ENCODE peak calls at places on chromosomes 6 and 20, in seven cellular contexts. I is fibroblast of mammary gland, Q is tibial nerve, A is HFF-Myc, K is choroid plexus epithelial cell, V is lower leg skin, G is HFFc6. N is an unnamed sample.
A peak's percentile ranks its signal among the peaks of the same experiment; 100 is the strongest.

GRCh38 chr6:136889271-136890193 is 32.6 kb upstream of the SLC35D3 start:
- DNase-seq in I (no peak), Q (no peak), V (no peak), K (no peak), G (no peak), A (no peak), N (no peak)

GRCh38 chr6:3838992-3839867 is 9.9 kb upstream of the FAM50B start:
- DNase-seq in G (peak; percentile 43), K (no peak), I (peak; percentile 87), V (no peak), Q (no peak), A (no peak), N (no peak)

GRCh38 chr20:36604952-36605308 is 649 bp upstream of the RAB5IF start:
- DNase-seq in G (no peak), Q (peak; percentile 18), K (peak; percentile 17), I (peak; percentile 19), V (peak; percentile 41), A (no peak), N (no peak)

GRCh38 chr6:11806561-11807317 is 28.1 kb upstream of the ADTRP start:
- DNase-seq in K (peak; percentile 36), Q (no peak), V (no peak), I (no peak), A (no peak), G (no peak), N (no peak)

GRCh38 chr20:33259371-33259770 is 23.6 kb downstream of the BPIFA1 start:
- DNase-seq in K (no peak), I (no peak), Q (no peak), A (no peak), V (no peak), G (no peak), N (no peak)

GRCh38 chr20:16548073-16548672 is 25.1 kb downstream of the KIF16B start:
- DNase-seq in Q (no peak), I (no peak), V (no peak), G (no peak), A (no peak), K (no peak), N (no peak)

GRCh38 chr6:152552616-152553209 is 84.4 kb downstream of the SYNE1 start:
- DNase-seq in A (peak; percentile 42), I (peak; percentile 77), V (peak; percentile 39), Q (peak; percentile 62), G (peak; percentile 40), K (peak; percentile 87), N (no peak)

GRCh38 chr6:151239603-151240035 is at the start of gene AKAP12:
- DNase-seq in V (peak; percentile 16), K (peak; percentile 64), A (no peak), Q (peak; percentile 51), I (peak; percentile 68), G (no peak), N (no peak)

GRCh38 chr6:160891690-160892089 is 99.9 kb upstream of the MAP3K4 start:
- DNase-seq in Q (peak; percentile 11), K (no peak), G (no peak), I (peak; percentile 50), A (no peak), V (no peak), N (no peak)

GRCh38 chr20:10217517-10218410 is 866 bp upstream of the SNAP25 start:
- DNase-seq in Q (no peak), V (no peak), I (peak; percentile 97), A (no peak), G (no peak), K (peak; percentile 98), N (no peak)

GRCh38 chr20:51749674-51750036 is 18.5 kb downstream of the ATP9A start:
- DNase-seq in Q (no peak), G (peak; percentile 65), I (peak; percentile 79), V (no peak), A (no peak), K (peak; percentile 44), N (no peak)

GRCh38 chr6:29447670-29448069 is 8.6 kb downstream of the OR10C1 start:
- DNase-seq in G (no peak), K (peak; percentile 0), Q (no peak), A (no peak), I (no peak), V (no peak), N (no peak)

GRCh38 chr6:24923885-24924401 is 11.8 kb downstream of the RIPOR2 start:
- DNase-seq in G (no peak), V (no peak), K (no peak), A (no peak), Q (no peak), I (no peak), N (no peak)

GRCh38 chr6:158972241-158973233 is 27.5 kb downstream of the RSPH3 start:
- DNase-seq in A (peak; percentile 24), K (peak; percentile 78), I (peak; percentile 66), Q (no peak), G (peak; percentile 44), V (no peak), N (no peak)

GRCh38 chr6:36109092-36109491 is 21.2 kb upstream of the MAPK13 start:
- DNase-seq in K (no peak), A (no peak), G (no peak), I (no peak), Q (no peak), V (no peak), N (no peak)

GRCh38 chr6:142945446-142946180 is 637 bp upstream of the HIVEP2 start:
- DNase-seq in A (no peak), Q (no peak), G (peak; percentile 52), K (no peak), I (peak; percentile 44), V (peak; percentile 55), N (peak; percentile 76)

GRCh38 chr20:17682103-17682888 is at the start of gene RRBP1:
- DNase-seq in Q (peak; percentile 93), K (peak; percentile 99), I (peak; percentile 95), V (peak; percentile 97), A (peak; percentile 83), G (peak; percentile 98), N (peak; percentile 100)

GRCh38 chr6:24583463-24584389 is 62.3 kb downstream of the KIAA0319 start:
- DNase-seq in Q (peak; percentile 83), A (peak; percentile 15), K (peak; percentile 72), V (peak; percentile 62), G (peak; percentile 35), I (peak; percentile 70), N (no peak)

GRCh38 chr20:53040678-53041674 is 68.8 kb downstream of the TSHZ2 start:
- DNase-seq in V (no peak), Q (peak; percentile 38), G (no peak), A (no peak), I (peak; percentile 73), K (no peak), N (no peak)

GRCh38 chr20:9939231-9939630 is 95.6 kb upstream of the ANKEF1 start:
- DNase-seq in K (no peak), G (no peak), V (no peak), A (no peak), Q (no peak), I (no peak), N (no peak)

GRCh38 chr6:124090491-124090890 is 286.8 kb downstream of the NKAIN2 start:
- DNase-seq in Q (no peak), A (no peak), K (no peak), I (no peak), G (no peak), V (no peak), N (no peak)

GRCh38 chr6:154358019-154358545 is 1.5 kb upstream of the IPCEF1 start:
- DNase-seq in Q (no peak), K (no peak), V (no peak), I (no peak), A (no peak), G (no peak), N (no peak)

GRCh38 chr6:52877168-52877567 is 32.3 kb downstream of the GSTA3 start:
- DNase-seq in Q (no peak), K (peak; percentile 95), G (peak; percentile 92), I (peak; percentile 90), A (peak; percentile 26), V (no peak), N (no peak)

GRCh38 chr6:158654960-158655485 is 5.2 kb downstream of the SYTL3 start:
- DNase-seq in A (no peak), V (no peak), I (peak; percentile 88), G (peak; percentile 86), Q (no peak), K (peak; percentile 72), N (no peak)

GRCh38 chr6:82017316-82017715 is 230.2 kb downstream of the IBTK start:
- DNase-seq in V (peak; percentile 76), G (peak; percentile 83), I (peak; percentile 99), Q (peak; percentile 79), A (no peak), K (peak; percentile 90), N (no peak)

GRCh38 chr6:34194770-34195169 is 41.9 kb upstream of the HMGA1 start:
- DNase-seq in A (no peak), G (no peak), I (no peak), Q (no peak), K (no peak), V (no peak), N (no peak)
- TF ChIP-seq CTCF in A (no peak), G (peak; percentile 41), I (no peak), Q (no peak), K (peak; percentile 25), V (no peak), N (peak; percentile 29)

DNA sequence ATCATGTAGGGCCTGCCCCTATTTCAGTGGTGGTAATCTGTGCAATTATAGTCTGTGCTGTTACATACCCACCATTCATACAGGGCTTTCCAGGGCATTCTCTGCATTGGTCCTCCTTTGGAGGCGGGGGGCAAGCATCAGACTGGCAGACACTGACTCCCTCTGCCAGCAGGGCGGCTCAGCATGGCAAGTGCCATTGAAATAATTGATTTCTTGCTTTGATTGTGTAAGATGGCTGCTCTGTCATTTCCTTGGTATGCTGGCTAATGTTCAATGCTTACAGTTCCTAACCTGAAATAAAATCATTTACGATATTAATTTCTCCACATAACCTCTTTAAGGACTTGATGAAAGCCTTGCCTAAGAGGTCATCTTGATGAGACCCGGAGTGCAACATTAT is 387.1 kb downstream of the CDH4 start:
- DNase-seq in K (peak; percentile 23), Q (no peak), A (no peak), V (no peak), G (no peak), I (peak; percentile 39), N (no peak)
- TF ChIP-seq CTCF in K (no peak), Q (no peak), A (no peak), V (no peak), G (peak; percentile 14), I (no peak), N (no peak)

DNA sequence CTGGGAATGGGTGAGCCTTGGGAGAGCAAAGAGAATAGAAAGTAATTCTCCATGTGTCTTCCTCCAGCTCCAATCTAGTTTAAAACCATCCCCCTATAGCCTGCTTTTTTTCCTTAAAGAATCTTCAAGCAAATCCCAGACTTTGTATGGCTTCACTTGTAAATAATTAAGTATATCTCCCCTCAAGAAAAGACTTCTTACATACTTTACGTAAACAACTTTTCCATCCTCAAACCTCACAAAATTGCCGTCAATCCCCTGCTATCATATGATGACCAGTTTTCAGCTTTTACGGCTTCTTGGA is 88.5 kb upstream of the PHACTR3 start:
- DNase-seq in K (no peak), V (no peak), Q (no peak), A (no peak), G (no peak), I (no peak), N (no peak)
- TF ChIP-seq CTCF in K (no peak), V (no peak), Q (no peak), A (no peak), G (peak; percentile 57), I (no peak), N (peak; percentile 55)

DNA sequence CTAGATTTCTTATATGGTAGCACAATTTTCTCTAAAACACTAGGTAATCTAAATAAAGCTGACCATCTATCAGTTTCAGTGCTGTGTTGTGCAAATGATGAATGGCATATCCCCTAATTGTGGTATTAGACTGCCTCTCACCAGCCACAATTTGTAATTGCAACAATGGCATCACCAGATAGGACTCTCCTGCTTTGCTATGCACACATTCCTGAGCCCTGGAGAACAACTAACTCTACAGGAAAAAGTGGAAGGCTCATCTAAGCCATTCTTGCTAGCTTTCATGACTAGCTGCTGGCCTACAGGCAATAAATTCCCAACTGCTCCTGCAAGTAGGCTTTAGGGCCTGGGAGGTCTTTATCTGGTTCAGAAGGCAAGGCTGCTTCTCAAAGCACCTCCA is 974.1 kb downstream of the EYS start:
- DNase-seq in V (no peak), K (peak; percentile 69), I (no peak), Q (no peak), G (no peak), A (no peak), N (no peak)
- TF ChIP-seq CTCF in V (no peak), K (peak; percentile 48), I (peak; percentile 1), Q (no peak), G (no peak), A (no peak), N (peak; percentile 77)